ENCODE peak calls at places on chromosome 5, in ten cellular contexts. M, Z, H, S, V, G, U, F, J and P are unnamed samples.

GRCh38 chr5:65721050-65721774 is 697 bp downstream of the SGTB start:
- DNase-seq in S (peak), Z (no peak), U (peak), V (no peak), G (peak), H (peak), J (peak), F (no peak), M (peak), P (no peak)

GRCh38 chr5:1246711-1247431 is 21.7 kb downstream of the SLC6A18 start:
- DNase-seq in J (no peak), Z (no peak), S (no peak), G (peak), H (peak), F (no peak), U (no peak), M (peak), V (no peak), P (peak)

GRCh38 chr5:113378960-113379541 is 55.7 kb downstream of the TSSK1B start:
- DNase-seq in S (peak), Z (peak), F (peak), J (no peak), V (peak), H (peak), G (peak), M (peak), U (peak), P (no peak)

GRCh38 chr5:128038641-128039040 is 44.9 kb upstream of the SLC12A2 start:
- DNase-seq in V (no peak), S (no peak), J (no peak), Z (no peak), M (no peak), F (no peak), U (no peak), G (peak), H (peak), P (no peak)

GRCh38 chr5:139904566-139905400 is 109.2 kb downstream of the PSD2 start:
- DNase-seq in S (no peak), F (no peak), Z (no peak), H (no peak), J (no peak), V (no peak), U (peak), M (no peak), G (peak), P (no peak)

GRCh38 chr5:104793452-104794120 is 1231.0 kb upstream of the NUDT12 start:
- DNase-seq in Z (no peak), J (no peak), V (no peak), F (no peak), S (no peak), M (no peak), G (no peak), H (no peak), U (no peak), P (no peak)

GRCh38 chr5:91151947-91152346 is 231.2 kb downstream of the ARRDC3 start:
- DNase-seq in V (no peak), M (no peak), J (peak), U (no peak), Z (no peak), G (peak), F (no peak), H (peak), S (peak), P (no peak)

GRCh38 chr5:20536339-20536738 is 548.3 kb upstream of the CDH18 start:
- DNase-seq in M (no peak), U (no peak), J (no peak), F (no peak), G (no peak), H (no peak), V (no peak), S (no peak), Z (no peak), P (no peak)

GRCh38 chr5:2903451-2904395 is 152.2 kb upstream of the IRX2 start:
- DNase-seq in U (no peak), S (no peak), H (no peak), M (no peak), G (no peak), Z (no peak), J (no peak), F (no peak), V (no peak), P (no peak)

GRCh38 chr5:150215978-150216944 is 26.4 kb downstream of the SLC6A7 start:
- DNase-seq in F (no peak), Z (no peak), H (no peak), V (no peak), S (no peak), M (peak), J (no peak), U (peak), G (no peak), P (no peak)

GRCh38 chr5:29218138-29218537 is 1975.3 kb upstream of the CDH6 start:
- DNase-seq in S (no peak), J (no peak), U (no peak), M (no peak), V (no peak), F (no peak), Z (no peak), H (no peak), G (no peak), P (peak)

GRCh38 chr5:57575839-57576238 is 93.2 kb upstream of the ACTBL2 start:
- DNase-seq in M (no peak), S (no peak), U (no peak), F (no peak), H (no peak), Z (no peak), V (no peak), J (no peak), G (no peak), P (no peak)